ENCODE peak calls at places on chromosome 5, in four cellular contexts. One of them, this sample, is unnamed.

GRCh38 chr5:22837803-22838202 is 15.3 kb downstream of the CDH12 start:
- DNase-seq in frontal cortex: no peak
- DNase-seq in ACHN: no peak
- DNase-seq in NCI-H1694 treated with DMSO at 0.1 percent for 48 hours: no peak
- DNase-seq in this sample: no peak

GRCh38 chr5:58872670-58873273 is 289.9 kb downstream of the RAB3C start:
- DNase-seq in ACHN: no peak
- DNase-seq in frontal cortex: no peak
- DNase-seq in NCI-H1694 treated with DMSO at 0.1 percent for 48 hours: no peak
- DNase-seq in this sample: no peak

GRCh38 chr5:143013176-143013575 is 243.0 kb downstream of the ARHGAP26 start:
- DNase-seq in NCI-H1694 treated with DMSO at 0.1 percent for 48 hours: no peak
- DNase-seq in frontal cortex: no peak
- DNase-seq in ACHN: no peak
- DNase-seq in this sample: no peak

GRCh38 chr5:3302228-3302627 is 293.4 kb upstream of the IRX1 start:
- DNase-seq in NCI-H1694 treated with DMSO at 0.1 percent for 48 hours: no peak
- DNase-seq in frontal cortex: no peak
- DNase-seq in ACHN: no peak
- DNase-seq in this sample: no peak

GRCh38 chr5:74950836-74951515 is 84.8 kb upstream of the FAM169A start:
- DNase-seq in NCI-H1694 treated with DMSO at 0.1 percent for 48 hours: no peak
- DNase-seq in ACHN: no peak
- DNase-seq in frontal cortex: no peak
- DNase-seq in this sample: no peak

GRCh38 chr5:1139806-1140187 is 27.9 kb upstream of the SLC12A7 start:
- DNase-seq in frontal cortex: no peak
- DNase-seq in ACHN: no peak
- DNase-seq in NCI-H1694 treated with DMSO at 0.1 percent for 48 hours: no peak
- DNase-seq in this sample: no peak

GRCh38 chr5:133240425-133241091 is 188.7 kb downstream of the HSPA4 start:
- DNase-seq in NCI-H1694 treated with DMSO at 0.1 percent for 48 hours: no peak
- DNase-seq in ACHN: peak
- DNase-seq in frontal cortex: peak
- DNase-seq in this sample: no peak

GRCh38 chr5:83780681-83781080 is 60.0 kb upstream of the HAPLN1 start:
- DNase-seq in ACHN: no peak
- DNase-seq in frontal cortex: no peak
- DNase-seq in NCI-H1694 treated with DMSO at 0.1 percent for 48 hours: no peak
- DNase-seq in this sample: no peak

GRCh38 chr5:132510076-132510475 is 19.5 kb upstream of the IRF1 start:
- DNase-seq in frontal cortex: no peak
- DNase-seq in ACHN: no peak
- DNase-seq in NCI-H1694 treated with DMSO at 0.1 percent for 48 hours: no peak
- DNase-seq in this sample: no peak

GRCh38 chr5:16806691-16807433 is 129.2 kb downstream of the MYO10 start:
- DNase-seq in frontal cortex: no peak
- DNase-seq in ACHN: no peak
- DNase-seq in NCI-H1694 treated with DMSO at 0.1 percent for 48 hours: no peak
- DNase-seq in this sample: no peak

GRCh38 chr5:36691993-36692392 is 85.6 kb downstream of the SLC1A3 start:
- DNase-seq in ACHN: no peak
- DNase-seq in NCI-H1694 treated with DMSO at 0.1 percent for 48 hours: no peak
- DNase-seq in frontal cortex: no peak
- DNase-seq in this sample: no peak

GRCh38 chr5:33679791-33680190 is 212.0 kb downstream of the ADAMTS12 start:
- DNase-seq in frontal cortex: no peak
- DNase-seq in NCI-H1694 treated with DMSO at 0.1 percent for 48 hours: no peak
- DNase-seq in ACHN: no peak
- DNase-seq in this sample: no peak

GRCh38 chr5:139488269-139488668 is 5.7 kb upstream of the STING1 start:
- DNase-seq in frontal cortex: no peak
- DNase-seq in ACHN: no peak
- DNase-seq in NCI-H1694 treated with DMSO at 0.1 percent for 48 hours: no peak
- DNase-seq in this sample: no peak

GRCh38 chr5:80825780-80826460 is 134.2 kb upstream of the RASGRF2 start:
- DNase-seq in frontal cortex: peak
- DNase-seq in NCI-H1694 treated with DMSO at 0.1 percent for 48 hours: peak
- DNase-seq in ACHN: no peak
- DNase-seq in this sample: peak

GRCh38 chr5:73170522-73170921 is 2.5 kb upstream of the TMEM174 start:
- DNase-seq in ACHN: peak
- DNase-seq in frontal cortex: no peak
- DNase-seq in NCI-H1694 treated with DMSO at 0.1 percent for 48 hours: no peak
- DNase-seq in this sample: peak

GRCh38 chr5:125125031-125125823 is 378.8 kb upstream of the ZNF608 start:
- DNase-seq in frontal cortex: no peak
- DNase-seq in NCI-H1694 treated with DMSO at 0.1 percent for 48 hours: no peak
- DNase-seq in ACHN: no peak
- DNase-seq in this sample: peak

GRCh38 chr5:92653730-92654461 is 927.1 kb downstream of the NR2F1-AS1 start:
- DNase-seq in ACHN: no peak
- DNase-seq in frontal cortex: no peak
- DNase-seq in NCI-H1694 treated with DMSO at 0.1 percent for 48 hours: no peak
- DNase-seq in this sample: no peak

GRCh38 chr5:57671371-57671770 is 188.8 kb upstream of the ACTBL2 start:
- DNase-seq in frontal cortex: no peak
- DNase-seq in ACHN: no peak
- DNase-seq in NCI-H1694 treated with DMSO at 0.1 percent for 48 hours: no peak
- DNase-seq in this sample: no peak

GRCh38 chr5:84292788-84293653 is 91.7 kb downstream of the EDIL3 start:
- DNase-seq in NCI-H1694 treated with DMSO at 0.1 percent for 48 hours: no peak
- DNase-seq in frontal cortex: no peak
- DNase-seq in ACHN: no peak
- DNase-seq in this sample: no peak

GRCh38 chr5:66850354-66851075 is 254.3 kb downstream of the MAST4 start:
- DNase-seq in NCI-H1694 treated with DMSO at 0.1 percent for 48 hours: no peak
- DNase-seq in frontal cortex: no peak
- DNase-seq in ACHN: no peak
- DNase-seq in this sample: no peak

GRCh38 chr5:60960591-60960990 is 15.6 kb downstream of the NDUFAF2 start:
- DNase-seq in ACHN: peak
- DNase-seq in NCI-H1694 treated with DMSO at 0.1 percent for 48 hours: peak
- DNase-seq in frontal cortex: no peak
- DNase-seq in this sample: peak

GRCh38 chr5:78905084-78905938 is 79.8 kb downstream of the ARSB start:
- DNase-seq in NCI-H1694 treated with DMSO at 0.1 percent for 48 hours: no peak
- DNase-seq in ACHN: no peak
- DNase-seq in frontal cortex: no peak
- DNase-seq in this sample: no peak

GRCh38 chr5:137486707-137487106 is 12.4 kb downstream of the SPOCK1 start:
- DNase-seq in frontal cortex: no peak
- DNase-seq in NCI-H1694 treated with DMSO at 0.1 percent for 48 hours: no peak
- DNase-seq in ACHN: peak
- DNase-seq in this sample: peak

GRCh38 chr5:124839371-124839998 is 93.0 kb upstream of the ZNF608 start:
- DNase-seq in NCI-H1694 treated with DMSO at 0.1 percent for 48 hours: no peak
- DNase-seq in ACHN: no peak
- DNase-seq in frontal cortex: no peak
- DNase-seq in this sample: peak

GRCh38 chr5:121158433-121158832 is 693.2 kb upstream of the FTMT start:
- DNase-seq in ACHN: no peak
- DNase-seq in NCI-H1694 treated with DMSO at 0.1 percent for 48 hours: no peak
- DNase-seq in frontal cortex: no peak
- DNase-seq in this sample: no peak

GRCh38 chr5:55391707-55392106 is 83.9 kb downstream of the MTREX start:
- DNase-seq in ACHN: no peak
- DNase-seq in frontal cortex: no peak
- DNase-seq in NCI-H1694 treated with DMSO at 0.1 percent for 48 hours: no peak
- DNase-seq in this sample: no peak

GRCh38 chr5:22471154-22471553 is 382.0 kb downstream of the CDH12 start:
- DNase-seq in frontal cortex: no peak
- DNase-seq in ACHN: no peak
- DNase-seq in NCI-H1694 treated with DMSO at 0.1 percent for 48 hours: no peak
- DNase-seq in this sample: no peak

GRCh38 chr5:9188131-9188530 is 357.7 kb downstream of the SEMA5A start:
- DNase-seq in frontal cortex: no peak
- DNase-seq in ACHN: no peak
- DNase-seq in NCI-H1694 treated with DMSO at 0.1 percent for 48 hours: no peak
- DNase-seq in this sample: peak

GRCh38 chr5:132050136-132050535 is 10.3 kb upstream of the IL3 start:
- DNase-seq in frontal cortex: no peak
- DNase-seq in NCI-H1694 treated with DMSO at 0.1 percent for 48 hours: no peak
- DNase-seq in ACHN: no peak
- DNase-seq in this sample: no peak

GRCh38 chr5:42950466-42951168 is 89.5 kb downstream of the ANXA2R start:
- DNase-seq in ACHN: peak
- DNase-seq in NCI-H1694 treated with DMSO at 0.1 percent for 48 hours: no peak
- DNase-seq in frontal cortex: peak
- DNase-seq in this sample: no peak

GRCh38 chr5:69136296-69136695 is 30.7 kb upstream of the CCNB1 start:
- DNase-seq in ACHN: no peak
- DNase-seq in frontal cortex: no peak
- DNase-seq in NCI-H1694 treated with DMSO at 0.1 percent for 48 hours: no peak
- DNase-seq in this sample: peak

GRCh38 chr5:65481171-65481575 is 547 bp downstream of the ADAMTS6 start:
- DNase-seq in NCI-H1694 treated with DMSO at 0.1 percent for 48 hours: no peak
- DNase-seq in ACHN: peak
- DNase-seq in frontal cortex: no peak
- DNase-seq in this sample: peak